ENCODE peak calls at places on chromosome 19, in seven cellular contexts. I is mesendoderm, W is H1, U is H9, K is IMR-90, A is mesenchymal stem cell, D is trophoblast cell. T is an unnamed sample. For H3K4me1, the result is how much of the 10 kb centered on the place peaks cover.

GRCh38 chr19:750640-751423 is at the start of gene MISP:
- DNase-seq in U (no peak), K (no peak), D (no peak), I (no peak), A (no peak), W (no peak), T (no peak)

GRCh38 chr19:13526552-13526951 is 20.3 kb upstream of the CACNA1A start:
- DNase-seq in W (peak), U (peak), I (peak), A (no peak), K (peak), D (no peak), T (no peak)

GRCh38 chr19:49554701-49555181 is 25.6 kb downstream of the NOSIP start:
- DNase-seq in W (no peak), U (no peak), K (no peak), I (no peak), A (no peak), D (no peak), T (no peak)

GRCh38 chr19:54319049-54319448 is 6.1 kb upstream of the LILRA5 start:
- DNase-seq in W (no peak), K (no peak), U (no peak), A (no peak), I (no peak), D (peak), T (no peak)

GRCh38 chr19:18093439-18094161 is 4.0 kb upstream of the MAST3 start:
- DNase-seq in U (peak), D (peak), W (no peak), K (peak), A (no peak), I (peak), T (no peak)

GRCh38 chr19:48646192-48646911 is 365 bp upstream of the CA11 start:
- DNase-seq in W (peak), I (peak), A (peak), D (peak), U (peak), K (peak), T (peak)

GRCh38 chr19:49626243-49626642 is 13.7 kb downstream of the RRAS start:
- DNase-seq in D (no peak), I (no peak), W (no peak), A (no peak), K (no peak), U (no peak), T (no peak)

GRCh38 chr19:17309962-17310461 is 649 bp downstream of the DDA1 start:
- DNase-seq in W (no peak), U (no peak), A (no peak), K (no peak), I (no peak), D (peak), T (no peak)

GRCh38 chr19:37468961-37469777 is at the start of gene ZNF570:
- DNase-seq in D (peak), W (peak), A (peak), K (peak), U (peak), I (peak), T (peak)

GRCh38 chr19:48672994-48673393 is at the start of gene NTN5:
- DNase-seq in D (no peak), W (no peak), A (no peak), K (no peak), U (no peak), I (no peak), T (no peak)

GRCh38 chr19:4061683-4062575 is 4.8 kb downstream of the ZBTB7A start:
- DNase-seq in K (no peak), D (peak), A (no peak), U (peak), I (no peak), W (no peak), T (no peak)
- H3K4me1 ChIP-seq in K (under half), D (under half), A (half or more), U (under half), I (under half), W (under half), T (under half)

DNA sequence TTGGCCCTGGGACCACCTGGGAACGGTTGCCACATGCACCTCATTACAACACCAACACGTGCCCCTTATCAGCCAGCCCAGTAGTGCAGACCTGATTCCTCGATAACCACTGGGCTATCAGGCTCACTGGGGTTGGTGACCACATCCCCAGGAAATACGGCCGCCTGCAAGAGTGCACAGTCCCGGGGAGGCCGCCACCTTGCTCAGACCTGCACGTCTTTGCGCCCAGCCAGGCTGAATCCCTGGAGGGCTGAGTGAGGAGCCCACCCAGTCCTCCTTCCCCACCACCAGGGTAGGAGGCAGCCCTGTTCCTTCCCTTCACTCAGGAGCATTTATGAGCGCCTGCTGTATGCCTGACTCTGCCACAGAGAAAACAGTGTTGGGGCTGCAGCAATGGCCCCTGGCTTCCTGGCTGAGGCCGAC is 67.8 kb downstream of the CEBPG start:
- DNase-seq in A (no peak), U (no peak), I (no peak), K (no peak), W (no peak), D (no peak), T (no peak)
- H2BK5ac ChIP-seq in A (no peak), U (no peak), I (no peak), K (no peak), W (no peak), D (no peak), T (no peak)

GRCh38 chr19:45097450-45097775 is 4.4 kb downstream of the PPP1R37 start:
- DNase-seq in A (no peak), I (no peak), U (no peak), D (no peak), W (no peak), K (no peak), T (no peak)

GRCh38 chr19:45094707-45095106 is 1.7 kb downstream of the PPP1R37 start:
- DNase-seq in D (no peak), U (no peak), W (no peak), I (no peak), K (no peak), A (no peak), T (no peak)

GRCh38 chr19:45097776-45098520 is 5.0 kb downstream of the PPP1R37 start:
- DNase-seq in W (no peak), D (peak), I (peak), U (no peak), A (peak), K (peak), T (no peak)

GRCh38 chr19:45095496-45096413 is 2.8 kb downstream of the PPP1R37 start:
- DNase-seq in A (no peak), D (no peak), K (no peak), W (no peak), I (no peak), U (no peak), T (no peak)

GRCh38 chr19:45096700-45097099 is 3.7 kb downstream of the PPP1R37 start:
- DNase-seq in A (no peak), K (no peak), U (no peak), D (no peak), W (no peak), I (no peak), T (no peak)
- H3K4me1 ChIP-seq in A (half or more), K (under half), U (under half), D (under half), W (under half), I (under half), T (half or more)

DNA sequence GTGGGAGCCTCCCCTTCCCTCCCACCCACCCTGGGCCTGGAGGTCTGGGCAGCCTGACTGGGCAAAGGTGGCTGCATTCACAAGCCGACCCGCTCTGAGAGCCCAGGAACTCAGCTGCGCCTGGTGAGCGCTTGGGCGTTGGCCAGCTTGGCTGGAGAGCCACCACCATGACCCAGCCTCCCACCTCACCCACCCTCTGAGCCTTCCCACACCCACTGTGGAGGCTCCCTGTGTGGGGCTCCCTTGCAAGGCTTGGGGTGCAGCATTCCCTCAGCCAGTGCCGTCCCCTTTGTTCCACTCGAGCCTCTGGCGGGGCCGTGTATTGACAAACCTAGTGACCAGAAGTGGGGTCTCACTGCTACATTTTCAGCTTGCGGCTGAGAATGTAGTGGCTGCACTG is 15.0 kb upstream of the QTRT1 start:
- DNase-seq in K (no peak), A (no peak), U (no peak), W (no peak), D (no peak), I (no peak), T (no peak)
- H2BK5ac ChIP-seq in K (no peak), A (no peak), U (no peak), W (no peak), D (no peak), I (no peak), T (no peak)

GRCh38 chr19:35557539-35558399 is 5.7 kb downstream of the ATP4A start:
- DNase-seq in A (peak), W (peak), I (peak), U (peak), K (peak), D (peak), T (peak)

GRCh38 chr19:35555301-35556005 is 8.0 kb downstream of the ATP4A start:
- DNase-seq in I (peak), A (peak), W (peak), K (peak), D (peak), U (peak), T (peak)

GRCh38 chr19:35556846-35557538 is 6.5 kb downstream of the ATP4A start:
- DNase-seq in U (no peak), W (no peak), I (no peak), D (no peak), A (no peak), K (no peak), T (no peak)

GRCh38 chr19:35554076-35554475 is 8.7 kb downstream of the TMEM147 start:
- DNase-seq in U (no peak), K (no peak), A (no peak), W (no peak), I (no peak), D (no peak), T (no peak)

DNA sequence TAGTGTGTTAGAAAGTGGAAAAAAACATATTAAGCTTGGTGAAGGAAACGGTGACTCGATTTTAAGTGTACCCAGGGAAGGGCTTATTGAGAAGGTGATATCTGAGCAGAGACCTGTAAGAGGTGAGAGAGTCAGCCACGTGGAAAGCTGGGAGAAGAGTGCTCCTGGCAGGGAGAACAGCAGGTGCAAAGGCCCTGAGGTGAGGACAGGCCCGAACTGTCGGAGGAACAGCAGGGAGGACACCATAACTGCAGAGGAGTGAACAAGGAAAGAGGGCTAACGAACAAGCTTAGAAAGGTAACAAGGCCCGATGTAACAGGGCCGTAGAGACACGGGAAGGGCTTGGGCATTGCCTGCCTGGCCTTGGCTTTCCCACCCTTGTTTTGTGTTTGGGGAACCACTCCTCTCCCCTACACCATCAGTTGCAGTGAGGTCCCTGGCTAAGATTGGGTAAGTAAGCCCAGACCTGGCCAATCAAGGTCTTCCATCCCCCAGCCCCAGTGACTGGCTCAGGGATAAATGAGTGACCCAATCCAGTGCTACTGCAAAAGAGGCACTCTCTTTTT is 7.3 kb downstream of the ATP4A start:
- DNase-seq in U (no peak), A (no peak), K (no peak), D (no peak), I (no peak), W (no peak), T (no peak)
- H3K4me1 ChIP-seq in U (under half), A (under half), K (under half), D (under half), I (under half), W (under half), T (under half)

DNA sequence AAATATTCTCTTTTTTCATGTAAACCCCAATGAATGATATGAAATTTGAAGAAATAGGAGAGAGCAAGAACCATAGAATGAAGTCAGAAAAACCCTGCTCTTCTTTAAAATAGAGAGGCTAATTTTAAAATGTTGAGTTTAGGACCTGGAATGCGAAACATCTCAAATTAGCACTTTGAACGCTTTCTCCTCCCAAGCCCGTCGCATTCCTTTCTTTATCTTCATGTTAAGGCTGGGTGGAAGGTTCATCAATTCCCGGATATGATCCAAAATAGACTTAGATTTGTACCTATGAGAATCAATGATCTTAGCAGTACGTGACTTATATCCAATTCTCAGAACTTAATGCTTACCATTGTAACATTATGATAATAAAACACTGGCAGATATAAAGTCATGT is 24.1 kb upstream of the LGALS16 start:
- DNase-seq in I (peak), W (no peak), U (no peak), D (peak), A (no peak), K (no peak), T (no peak)
- H2BK5ac ChIP-seq in I (no peak), W (no peak), U (no peak), D (no peak), A (no peak), K (no peak), T (no peak)

GRCh38 chr19:19459707-19460251 is 54.3 kb downstream of the GATAD2A start:
- DNase-seq in I (no peak), W (no peak), A (peak), K (peak), U (no peak), D (peak), T (no peak)

GRCh38 chr19:19459099-19459498 is 53.6 kb downstream of the GATAD2A start:
- DNase-seq in K (peak), D (no peak), I (no peak), A (peak), U (no peak), W (no peak), T (no peak)

GRCh38 chr19:19458110-19458816 is 52.8 kb downstream of the GATAD2A start:
- DNase-seq in I (no peak), W (no peak), D (no peak), A (peak), K (no peak), U (no peak), T (no peak)

GRCh38 chr19:19460258-19460731 is 54.8 kb downstream of the GATAD2A start:
- DNase-seq in D (peak), I (no peak), A (peak), K (peak), U (no peak), W (no peak), T (no peak)

DNA sequence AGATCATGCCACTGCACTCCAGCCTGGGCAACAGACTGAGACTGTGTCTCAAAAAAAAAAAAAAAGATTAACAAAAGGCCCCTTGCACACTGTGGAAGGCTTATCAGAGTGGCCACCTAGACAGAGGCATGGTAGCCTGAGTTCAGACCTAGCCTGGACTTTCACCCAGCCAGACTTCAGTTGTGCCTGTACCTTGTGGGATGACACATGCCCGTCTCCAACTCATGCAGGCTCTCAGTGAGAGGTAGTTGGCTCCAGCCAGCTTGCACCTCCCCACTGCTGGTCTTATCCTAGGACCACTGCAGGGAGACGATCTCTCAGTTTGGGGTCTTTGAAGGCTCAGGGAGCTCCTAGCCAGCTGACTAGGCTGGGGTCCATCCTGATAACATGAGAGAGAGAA is 52.2 kb downstream of the GATAD2A start:
- DNase-seq in I (no peak), K (no peak), D (peak), A (no peak), U (no peak), W (no peak), T (no peak)
- H3K4me1 ChIP-seq in I (under half), K (under half), D (under half), A (under half), U (under half), W (under half), T (under half)

GRCh38 chr19:8638078-8638619 is 7.7 kb downstream of the NFILZ start:
- DNase-seq in K (peak), D (peak), A (no peak), I (no peak), U (no peak), W (no peak), T (no peak)

GRCh38 chr19:8631425-8631819 is 989 bp downstream of the NFILZ start:
- DNase-seq in A (peak), W (no peak), K (peak), U (no peak), D (no peak), I (peak), T (peak)

GRCh38 chr19:8630796-8631424 is 477 bp downstream of the NFILZ start:
- DNase-seq in I (no peak), A (no peak), U (no peak), W (no peak), K (no peak), D (no peak), T (no peak)

GRCh38 chr19:8639821-8640401 is 9.5 kb downstream of the NFILZ start:
- DNase-seq in W (no peak), K (no peak), D (no peak), A (no peak), U (no peak), I (no peak), T (no peak)

DNA sequence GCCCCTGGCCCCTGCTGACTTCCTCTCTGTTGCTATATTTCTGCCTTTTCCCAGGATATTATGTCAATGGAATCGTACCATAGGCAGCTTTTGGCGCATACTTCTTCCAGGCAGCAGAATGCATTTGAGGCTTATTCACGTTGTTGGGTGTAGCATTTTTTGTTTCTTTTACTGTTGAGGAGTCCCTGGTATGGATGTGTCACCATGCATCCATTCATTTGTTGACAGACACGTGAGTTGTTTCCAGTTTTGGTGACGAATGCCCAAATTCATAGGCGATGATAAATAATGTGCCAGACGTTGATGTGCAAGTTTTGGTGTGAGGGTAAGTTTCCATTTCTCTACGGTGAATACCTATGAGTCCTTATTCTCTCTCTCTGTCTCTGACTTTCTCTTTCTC is 5.0 kb downstream of the NFILZ start:
- DNase-seq in A (no peak), D (peak), K (peak), U (no peak), W (no peak), I (no peak), T (no peak)
- H2BK5ac ChIP-seq in A (no peak), D (no peak), K (no peak), U (no peak), W (no peak), I (no peak), T (no peak)

DNA sequence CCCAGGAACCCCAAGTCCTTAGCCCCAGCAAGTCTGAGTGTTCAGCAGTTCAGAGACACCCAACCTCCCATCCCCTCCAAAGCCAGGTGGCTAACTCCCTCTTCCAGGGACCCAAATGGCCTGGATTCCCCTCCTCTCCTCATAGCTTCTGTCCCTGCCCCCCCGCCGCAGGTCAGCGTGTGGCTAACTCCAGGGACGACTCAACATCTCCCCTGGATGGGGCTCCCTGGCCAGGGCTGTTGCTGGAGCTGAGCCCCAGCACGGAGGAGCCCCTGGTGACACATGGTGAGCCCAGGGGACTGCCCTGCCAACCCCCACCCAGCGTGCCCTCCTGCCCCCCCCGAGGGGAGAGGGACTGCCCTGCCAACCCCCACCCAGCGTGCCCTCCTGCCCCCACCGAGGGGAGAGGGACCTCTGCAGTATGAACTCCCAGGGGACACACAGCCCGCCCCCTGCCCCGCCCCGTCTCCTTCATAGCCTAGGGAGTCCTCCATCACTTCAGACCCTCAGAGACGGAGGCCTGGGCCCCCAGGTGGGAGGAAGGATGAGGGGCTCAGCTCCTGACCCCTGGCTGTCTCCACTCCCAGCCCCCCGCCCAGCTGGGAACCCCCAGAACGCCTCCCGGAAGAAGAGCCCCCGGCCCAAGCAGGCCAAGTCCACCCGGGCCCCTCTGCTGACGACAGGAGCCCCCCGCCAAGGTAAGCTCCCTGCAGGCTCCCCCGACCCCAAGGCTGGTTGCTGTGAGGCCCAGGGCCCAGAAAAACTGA is 1.7 kb downstream of the SSC5D start:
- DNase-seq in D (no peak), U (no peak), A (no peak), K (no peak), I (no peak), W (no peak), T (no peak)
- H3K4me1 ChIP-seq in D (under half), U (under half), A (half or more), K (under half), I (under half), W (under half), T (under half)

DNA sequence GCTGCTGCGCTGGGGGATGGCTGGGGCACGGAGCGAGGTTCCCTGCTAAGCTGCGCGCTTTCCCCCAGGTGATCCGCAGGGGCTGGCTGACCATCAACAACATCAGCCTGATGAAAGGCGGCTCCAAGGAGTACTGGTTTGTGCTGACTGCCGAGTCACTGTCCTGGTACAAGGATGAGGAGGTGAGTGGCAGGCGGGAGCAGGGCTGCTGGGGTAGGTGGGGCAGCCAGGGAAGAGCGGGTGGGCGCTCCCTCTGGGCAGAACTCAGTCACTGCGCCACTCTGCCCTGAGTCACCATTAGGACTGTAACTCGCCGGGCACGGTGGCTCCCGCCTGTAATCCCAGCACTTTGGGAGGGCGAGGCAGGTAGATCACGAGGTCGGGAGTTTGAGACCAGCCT is 23.8 kb downstream of the TMED1 start:
- DNase-seq in A (no peak), K (no peak), W (no peak), U (peak), D (no peak), I (peak), T (no peak)
- H2BK5ac ChIP-seq in A (no peak), K (peak), W (no peak), U (no peak), D (no peak), I (no peak), T (peak)

T was measured in neuronal stem cell.